ENCODE peak calls at places on chromosomes 1 and 21, in four cellular contexts. K is lower leg skin, L is mammary epithelial cell, T is HFF-Myc. J is an unnamed sample.

GRCh38 chr1:26160527-26161407 is 1.9 kb downstream of the FAM110D start:
- DNase-seq in K (no peak), L (no peak), T (no peak), J (no peak)

GRCh38 chr1:156895927-156896326 is 2.4 kb downstream of the PEAR1 start:
- DNase-seq in K (no peak), L (no peak), T (no peak), J (no peak)

GRCh38 chr1:64572222-64572900 is 102.4 kb downstream of the CACHD1 start:
- DNase-seq in K (no peak), L (peak), T (no peak), J (no peak)

GRCh38 chr1:201332021-201332420 is 45.5 kb downstream of the TNNT2 start:
- DNase-seq in K (no peak), L (no peak), T (no peak), J (no peak)

GRCh38 chr1:230426246-230427101 is at the start of gene PGBD5:
- DNase-seq in K (no peak), L (peak), T (no peak), J (no peak)

GRCh38 chr1:202553560-202554038 is 156.7 kb downstream of the SYT2 start:
- DNase-seq in K (no peak), L (no peak), T (no peak), J (no peak)

GRCh38 chr1:29122662-29122986 is 1.1 kb downstream of the TMEM200B start:
- DNase-seq in K (peak), L (peak), T (no peak), J (no peak)

GRCh38 chr21:41066086-41066938 is 101.6 kb upstream of the BACE2 start:
- DNase-seq in K (no peak), L (no peak), T (no peak), J (no peak)

GRCh38 chr1:206909167-206909882 is 12.1 kb downstream of the IL24 start:
- DNase-seq in K (peak), L (peak), T (no peak), J (no peak)

GRCh38 chr1:112465122-112465521 is 43.6 kb upstream of the WNT2B start:
- DNase-seq in K (no peak), L (peak), T (no peak), J (no peak)

GRCh38 chr1:52571783-52572182 is 18.9 kb upstream of the TUT4 start:
- DNase-seq in K (no peak), L (no peak), T (no peak), J (peak)

GRCh38 chr1:71650126-71650525 is 569.3 kb upstream of the ZRANB2 start:
- DNase-seq in K (no peak), L (no peak), T (peak), J (no peak)

GRCh38 chr1:113452921-113453770 is 62.8 kb downstream of the MAGI3 start:
- DNase-seq in K (no peak), L (peak), T (peak), J (peak)

GRCh38 chr1:192807968-192808587 is 761 bp upstream of the RGS2 start:
- DNase-seq in K (no peak), L (peak), T (no peak), J (no peak)

GRCh38 chr1:21901473-21901847 is 35.6 kb downstream of the HSPG2 start:
- DNase-seq in K (no peak), L (no peak), T (no peak), J (no peak)
- H3K4me3 ChIP-seq in K (no peak), L (no peak), T (no peak), J (no peak)

DNA sequence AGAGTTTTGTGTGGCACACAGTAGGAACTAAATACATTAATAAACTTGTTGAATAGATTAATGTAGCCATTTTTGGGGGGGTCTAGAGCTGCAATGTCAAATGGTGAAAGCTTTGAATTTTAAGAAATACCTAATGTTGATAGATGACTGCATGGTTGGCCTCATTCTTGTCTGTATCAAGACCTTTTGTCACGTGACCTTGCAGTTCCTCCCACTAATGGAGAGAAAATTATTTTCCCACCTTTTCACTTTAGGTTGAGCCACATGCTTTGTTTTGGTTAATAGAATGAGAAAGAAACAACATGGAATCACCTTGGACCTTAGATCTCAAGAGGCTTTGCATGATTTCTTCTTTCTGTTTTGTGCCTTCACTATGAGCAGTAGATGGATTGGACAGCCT is 223.6 kb upstream of the DEPDC1 start:
- DNase-seq in K (no peak), L (no peak), T (no peak), J (no peak)
- H3K4me3 ChIP-seq in K (no peak), L (no peak), T (no peak), J (no peak)

GRCh38 chr1:150111670-150112069 is 38.0 kb upstream of the PLEKHO1 start:
- DNase-seq in K (no peak), L (no peak), T (no peak), J (no peak)
- H3K4me3 ChIP-seq in K (no peak), L (no peak), T (no peak), J (no peak)

GRCh38 chr1:93810316-93810715 is 68.7 kb downstream of the DNTTIP2 start:
- DNase-seq in K (no peak), L (no peak), T (no peak), J (no peak)

GRCh38 chr1:93805027-93805426 is 74.0 kb downstream of the DNTTIP2 start:
- DNase-seq in K (no peak), L (no peak), T (no peak), J (no peak)

GRCh38 chr1:93801471-93801870 is 77.5 kb downstream of the DNTTIP2 start:
- DNase-seq in K (no peak), L (no peak), T (no peak), J (no peak)

GRCh38 chr1:93807301-93807930 is 71.6 kb downstream of the DNTTIP2 start:
- DNase-seq in K (no peak), L (no peak), T (no peak), J (no peak)

DNA sequence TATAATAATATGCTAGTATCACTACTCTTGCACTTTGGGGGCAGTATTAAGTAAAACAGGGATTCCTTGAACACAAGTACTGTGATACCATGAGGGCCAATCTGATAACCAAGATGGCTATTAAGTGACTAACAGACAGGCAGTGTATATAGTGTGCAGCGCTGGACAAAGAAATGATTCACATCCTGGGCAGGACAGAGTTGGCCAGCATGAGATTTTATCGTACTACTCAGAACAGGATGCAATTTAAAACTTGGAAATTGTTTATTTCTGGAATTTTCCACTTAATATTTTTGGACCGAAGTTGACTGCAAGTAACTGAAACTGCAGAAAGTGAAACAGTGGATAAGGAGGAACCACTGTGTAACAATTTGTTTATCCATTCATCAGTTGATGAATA is 74.6 kb downstream of the DNTTIP2 start:
- DNase-seq in K (no peak), L (peak), T (peak), J (no peak)
- H3K4me3 ChIP-seq in K (no peak), L (no peak), T (no peak), J (no peak)

GRCh38 chr1:16148329-16149092 is 7.4 kb downstream of the EPHA2 start:
- DNase-seq in K (no peak), L (no peak), T (no peak), J (no peak)

GRCh38 chr1:16145988-16146887 is 9.6 kb downstream of the EPHA2 start:
- DNase-seq in K (peak), L (peak), T (peak), J (no peak)

GRCh38 chr1:16145030-16145987 is 10.6 kb downstream of the EPHA2 start:
- DNase-seq in K (peak), L (peak), T (peak), J (no peak)

GRCh38 chr1:16147615-16147926 is 8.3 kb downstream of the EPHA2 start:
- DNase-seq in K (no peak), L (no peak), T (no peak), J (no peak)

GRCh38 chr1:16146888-16147614 is 8.8 kb downstream of the EPHA2 start:
- DNase-seq in K (no peak), L (no peak), T (no peak), J (no peak)
- H3K4me3 ChIP-seq in K (no peak), L (no peak), T (peak), J (no peak)

GRCh38 chr21:43939443-43940328 is 72.4 kb upstream of the TRAPPC10 start:
- DNase-seq in K (no peak), L (no peak), T (no peak), J (no peak)
- H3K4me3 ChIP-seq in K (no peak), L (no peak), T (no peak), J (no peak)

DNA sequence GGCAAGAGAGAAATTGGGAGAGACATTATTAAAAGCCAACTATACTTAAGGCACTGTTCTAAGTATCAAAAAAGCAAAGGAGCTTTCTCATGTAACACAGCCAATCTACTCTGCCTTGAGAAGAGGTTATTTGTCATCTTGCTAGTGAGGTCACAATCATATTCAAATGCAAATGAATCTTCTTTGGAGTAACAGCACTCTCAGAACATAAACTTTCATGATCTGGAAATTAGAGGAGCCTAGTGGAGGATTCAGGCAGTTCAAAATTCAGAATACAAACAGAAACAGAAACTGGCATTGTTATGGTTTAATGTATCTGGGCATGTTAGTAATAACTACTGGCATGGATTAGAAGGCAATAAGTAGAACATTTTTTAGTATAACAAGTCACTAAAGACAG is 57.4 kb downstream of the ARID4B start:
- DNase-seq in K (no peak), L (peak), T (peak), J (no peak)
- H3K4me3 ChIP-seq in K (no peak), L (no peak), T (no peak), J (no peak)

GRCh38 chr1:99851850-99852454 is 1.8 kb downstream of the AGL start:
- DNase-seq in K (no peak), L (no peak), T (no peak), J (no peak)
- H3K4me3 ChIP-seq in K (no peak), L (no peak), T (no peak), J (no peak)

DNA sequence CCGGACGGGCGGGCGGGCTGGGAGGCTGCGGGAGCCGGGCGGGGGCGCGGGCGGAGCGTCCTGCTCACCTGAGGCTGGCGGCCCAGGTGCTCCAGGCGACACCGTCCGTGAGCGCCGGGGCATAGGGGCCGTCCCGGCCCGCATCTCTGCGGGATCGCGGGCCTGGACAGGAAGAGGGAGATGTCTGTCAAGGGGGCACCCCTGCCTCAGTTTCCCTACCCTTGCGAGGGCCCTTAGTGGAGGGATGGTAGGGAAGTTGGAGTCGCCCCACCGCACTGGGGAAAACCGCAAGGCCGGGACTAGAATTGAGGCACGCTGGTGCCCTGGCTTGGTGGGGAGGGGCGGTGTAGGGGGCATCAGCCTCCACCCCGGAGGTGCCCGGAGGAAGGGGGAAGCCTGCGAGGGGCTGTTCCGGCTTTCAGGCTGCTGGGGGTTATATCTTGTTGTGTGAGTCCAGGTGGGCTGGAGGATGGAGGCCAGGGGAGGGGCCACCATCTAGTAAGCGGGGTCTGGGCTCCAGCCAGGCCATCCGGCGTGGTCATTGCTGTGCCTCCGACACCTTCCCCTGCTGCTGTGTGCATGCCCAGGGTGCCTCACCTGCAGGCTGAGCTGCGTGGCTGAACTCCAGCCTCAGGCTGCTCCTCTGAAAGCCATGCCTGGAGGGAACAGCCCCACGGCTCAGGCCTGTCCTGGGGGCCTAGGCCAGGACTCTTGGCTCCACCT is 582 bp downstream of the VWA1 start:
- DNase-seq in K (no peak), L (no peak), T (no peak), J (no peak)
- H3K4me3 ChIP-seq in K (no peak), L (peak), T (peak), J (no peak)

DNA sequence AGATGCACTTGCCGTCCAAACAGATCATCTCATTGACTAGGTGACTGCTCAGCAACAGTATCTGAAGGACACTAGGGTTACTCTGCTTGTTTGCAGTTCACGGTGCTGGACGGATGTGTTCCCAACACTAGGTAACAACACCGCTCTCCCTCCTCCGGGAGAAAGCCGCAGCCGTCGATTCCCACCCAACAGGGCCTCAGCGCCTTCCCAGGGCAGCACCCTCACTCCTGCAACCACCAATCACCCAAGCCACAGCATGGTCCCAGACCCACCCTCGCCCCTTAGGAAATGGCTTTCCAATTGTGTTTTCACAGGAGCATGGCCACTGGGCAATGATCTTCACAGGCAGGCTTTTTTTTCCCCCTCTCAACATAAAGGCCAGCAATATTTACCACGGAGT is 779 bp downstream of the TLR5 start:
- DNase-seq in K (peak), L (no peak), T (no peak), J (no peak)
- H3K4me3 ChIP-seq in K (peak), L (no peak), T (peak), J (peak)